ENCODE peak calls at places on chromosomes 13 and 19, in six cellular contexts. B, X, D, C, H and U are unnamed samples.

GRCh38 chr13:38223093-38223492 is 126.6 kb upstream of the UFM1 start:
- DNase-seq in D (peak), X (peak), C (peak), H (peak), B (no peak), U (no peak)

GRCh38 chr19:4423727-4424126 is 21.3 kb downstream of the CHAF1A start:
- DNase-seq in C (no peak), B (no peak), H (no peak), X (no peak), D (no peak), U (no peak)

GRCh38 chr19:57305056-57305455 is 15.2 kb upstream of the ZNF543 start:
- DNase-seq in B (no peak), C (no peak), H (no peak), D (no peak), X (peak), U (no peak)

GRCh38 chr19:18379803-18380747 is 5.9 kb upstream of the GDF15 start:
- DNase-seq in C (no peak), B (peak), D (peak), X (peak), H (peak), U (no peak)

GRCh38 chr19:4425531-4425930 is 23.1 kb downstream of the CHAF1A start:
- DNase-seq in C (no peak), H (peak), B (no peak), X (peak), D (no peak), U (no peak)

GRCh38 chr19:31960474-31960873 is 384.9 kb upstream of the ZNF507 start:
- DNase-seq in H (no peak), B (no peak), D (no peak), C (no peak), X (peak), U (no peak)

GRCh38 chr13:37385248-37385647 is 213.3 kb downstream of the POSTN start:
- DNase-seq in D (peak), C (no peak), X (no peak), B (no peak), H (no peak), U (no peak)

GRCh38 chr13:22110368-22110767 is 439.5 kb downstream of the FGF9 start:
- DNase-seq in B (no peak), X (no peak), D (no peak), H (no peak), C (no peak), U (no peak)

GRCh38 chr19:12639901-12640613 is 26.5 kb downstream of the MAN2B1 start:
- DNase-seq in H (peak), D (peak), C (peak), X (peak), B (peak), U (peak)

GRCh38 chr19:43747557-43748204 is 7.1 kb downstream of the SMG9 start:
- DNase-seq in X (no peak), C (no peak), B (no peak), H (no peak), D (no peak), U (no peak)

GRCh38 chr13:23510979-23511735 is 59.1 kb upstream of the TNFRSF19 start:
- DNase-seq in D (peak), X (peak), B (no peak), C (no peak), H (peak), U (no peak)

GRCh38 chr19:47047931-47048399 is 459 bp downstream of the TMEM160 start:
- DNase-seq in X (peak), C (peak), H (peak), B (peak), D (peak), U (peak)

GRCh38 chr13:51920786-51921185 is 59.0 kb downstream of the CCDC70 start:
- DNase-seq in X (no peak), H (no peak), D (peak), B (peak), C (no peak), U (no peak)

GRCh38 chr13:112131740-112132113 is 64.8 kb downstream of the SOX1 start:
- DNase-seq in H (no peak), D (no peak), C (no peak), X (no peak), B (no peak), U (no peak)

GRCh38 chr13:25037057-25037813 is 58.7 kb upstream of the PABPC3 start:
- DNase-seq in C (peak), H (peak), X (peak), B (peak), D (peak), U (peak)

GRCh38 chr13:28475916-28476725 is 18.8 kb downstream of the FLT1 start:
- DNase-seq in D (peak), X (peak), H (peak), C (no peak), B (no peak), U (no peak)

GRCh38 chr13:33285420-33286124 is at the start of gene STARD13:
- DNase-seq in B (peak), D (peak), H (peak), C (peak), X (peak), U (peak)

GRCh38 chr19:30320466-30320865 is 51.7 kb upstream of the ZNF536 start:
- DNase-seq in H (no peak), D (no peak), X (no peak), B (no peak), C (no peak), U (no peak)

GRCh38 chr19:11324748-11325389 is 14.6 kb downstream of the RAB3D start:
- DNase-seq in D (no peak), B (no peak), H (no peak), X (no peak), C (no peak), U (no peak)

GRCh38 chr19:33437351-33438015 is 64.0 kb downstream of the CEBPG start:
- DNase-seq in B (no peak), X (no peak), H (no peak), C (no peak), D (no peak), U (no peak)

GRCh38 chr19:33440682-33441081 is 67.2 kb downstream of the CEBPG start:
- DNase-seq in C (no peak), D (no peak), H (no peak), B (no peak), X (no peak), U (no peak)

GRCh38 chr19:33438016-33438671 is 64.6 kb downstream of the CEBPG start:
- DNase-seq in X (no peak), D (no peak), C (no peak), H (peak), B (no peak), U (no peak)

GRCh38 chr19:33440241-33440640 is 66.7 kb downstream of the CEBPG start:
- DNase-seq in H (no peak), B (no peak), X (no peak), D (no peak), C (no peak), U (no peak)

DNA sequence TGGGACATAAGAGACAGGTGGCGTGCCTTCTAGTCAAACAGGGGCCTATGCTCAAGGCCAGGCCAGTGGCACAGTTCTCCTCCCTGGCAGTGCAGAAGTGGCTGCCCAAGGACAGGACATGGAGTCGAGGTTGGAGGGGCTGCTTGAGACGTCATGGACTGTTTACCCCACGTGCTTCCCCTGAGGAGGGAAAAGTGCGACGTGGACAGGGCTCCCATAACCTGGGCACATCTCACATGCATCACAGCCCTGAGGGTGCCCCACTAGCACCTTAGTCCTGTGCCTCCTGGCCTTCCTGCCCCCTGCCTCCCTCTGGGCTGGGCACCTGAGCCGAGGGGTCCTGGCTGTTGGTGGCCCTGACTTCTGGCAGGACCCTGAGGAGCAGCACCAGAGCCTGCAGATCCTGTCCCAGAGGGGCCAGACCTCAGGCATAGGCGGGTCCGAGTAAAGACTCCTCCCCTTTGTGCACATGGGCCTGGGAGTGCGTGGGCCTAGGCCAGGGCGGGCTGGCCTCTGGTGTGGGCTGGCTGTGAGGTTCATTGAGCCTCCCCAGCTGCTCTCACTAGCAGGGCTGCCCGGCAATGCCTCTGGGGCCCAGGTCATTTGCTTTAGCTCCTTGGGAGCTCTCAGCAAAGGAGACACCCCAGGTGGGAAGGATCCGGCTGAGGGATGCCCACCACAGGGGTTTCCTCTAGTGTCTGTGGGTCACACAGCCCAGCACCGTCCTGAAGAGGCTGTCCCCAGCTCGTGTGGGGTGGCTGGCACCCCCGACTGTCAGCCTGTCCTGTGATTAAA is 65.7 kb downstream of the CEBPG start:
- DNase-seq in B (no peak), H (no peak), C (no peak), X (no peak), D (no peak), U (no peak)
- H2BK15ac ChIP-seq in B (no peak), H (no peak), C (no peak), X (no peak), D (no peak), U (no peak)

GRCh38 chr13:43664700-43665191 is 122.0 kb downstream of the ENOX1 start:
- DNase-seq in X (peak), D (peak), B (no peak), H (peak), C (no peak), U (no peak)

GRCh38 chr13:43663474-43664090 is 123.2 kb downstream of the ENOX1 start:
- DNase-seq in D (no peak), X (no peak), B (no peak), H (peak), C (no peak), U (no peak)

GRCh38 chr13:43666403-43666802 is 120.4 kb downstream of the ENOX1 start:
- DNase-seq in C (no peak), B (no peak), H (no peak), X (no peak), D (no peak), U (no peak)

GRCh38 chr13:43665388-43665787 is 121.4 kb downstream of the ENOX1 start:
- DNase-seq in D (no peak), X (no peak), H (no peak), B (no peak), C (no peak), U (no peak)

DNA sequence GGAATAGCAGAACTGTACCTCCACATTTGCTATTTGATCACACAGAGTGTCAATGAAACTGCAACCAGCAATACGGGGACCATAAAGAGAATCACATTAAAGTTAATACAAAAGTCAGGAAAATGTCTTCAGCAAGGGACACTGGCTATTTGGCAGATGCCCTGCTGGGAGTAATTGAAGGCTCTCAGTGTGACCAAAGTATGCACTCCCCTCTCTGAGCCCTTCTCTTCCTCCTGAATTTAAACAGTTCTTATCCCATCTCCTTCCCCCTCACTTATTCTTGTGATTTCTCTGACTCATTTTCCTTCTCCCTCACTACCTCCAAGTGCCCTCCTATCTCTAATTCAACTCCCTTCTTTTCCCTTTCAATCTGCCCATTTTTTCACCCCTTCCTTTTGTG is 117.7 kb downstream of the ENOX1 start:
- DNase-seq in D (no peak), C (no peak), H (no peak), B (no peak), X (no peak), U (no peak)
- H2BK15ac ChIP-seq in D (no peak), C (no peak), H (no peak), B (no peak), X (no peak), U (no peak)

DNA sequence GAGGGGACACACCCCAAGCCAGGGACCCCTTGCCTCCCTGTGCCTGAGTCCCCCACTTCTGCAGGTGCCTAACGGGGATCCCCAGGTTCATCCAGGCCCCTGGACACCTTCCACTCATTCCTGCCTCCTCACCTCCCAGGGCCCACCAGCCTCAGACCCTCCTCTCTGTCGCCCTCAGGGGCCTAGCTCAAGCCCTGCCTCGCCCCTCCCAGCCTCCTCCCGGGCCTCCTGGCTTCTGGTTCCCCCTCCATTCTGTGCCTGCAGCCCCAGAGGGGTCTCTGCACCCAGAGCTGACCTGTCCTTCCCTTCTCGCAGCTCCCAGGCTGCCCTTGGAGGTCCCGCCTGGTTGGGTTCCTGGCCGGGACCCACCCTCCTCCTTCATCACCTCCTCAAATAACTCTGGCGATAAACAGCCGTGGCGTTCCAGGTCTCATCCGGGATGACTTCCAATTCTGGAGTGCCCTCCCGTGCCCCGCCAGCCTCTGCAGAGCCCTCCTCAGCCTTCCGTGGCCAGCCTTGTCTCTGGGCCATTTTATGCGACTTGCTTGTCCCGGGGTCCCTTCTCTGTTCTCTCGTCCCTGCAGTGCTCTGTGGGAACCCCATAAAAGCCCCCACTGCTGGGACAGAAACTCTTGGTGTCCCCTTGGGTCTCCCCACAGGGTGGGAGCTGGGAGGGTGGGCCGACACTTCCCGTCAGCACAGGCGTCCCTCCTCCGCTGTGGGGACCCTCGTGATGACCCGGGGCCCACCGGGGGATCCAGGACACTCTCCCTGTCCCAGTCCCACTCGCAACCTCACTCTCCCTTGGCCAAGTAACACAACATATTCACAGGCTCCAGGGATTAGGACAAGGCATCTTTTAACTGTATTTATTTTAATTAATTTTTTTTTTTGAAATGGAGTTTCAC is 9.2 kb downstream of the JOSD2 start:
- DNase-seq in H (no peak), C (no peak), D (no peak), X (no peak), B (no peak), U (no peak)
- H2BK15ac ChIP-seq in H (no peak), C (peak), D (no peak), X (no peak), B (no peak), U (no peak)

DNA sequence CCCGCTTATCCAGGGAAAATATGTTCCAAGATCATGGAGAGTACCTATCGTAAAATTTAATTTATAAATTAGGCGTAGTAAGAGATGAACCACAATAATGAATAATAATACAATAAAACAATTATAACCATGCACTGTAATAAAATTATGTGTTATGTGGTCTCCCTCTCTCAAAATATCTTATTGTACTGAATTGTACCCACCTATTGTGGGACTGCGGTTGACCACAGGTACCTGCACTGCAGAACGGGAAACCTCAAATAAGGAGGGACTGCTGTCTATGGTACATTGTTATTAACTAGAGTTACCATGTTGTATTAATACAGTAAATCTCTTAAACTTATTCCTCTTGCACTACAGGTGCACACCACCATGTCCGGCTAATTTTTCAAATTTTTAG is 5.3 kb upstream of the KLK12 start:
- DNase-seq in C (no peak), X (no peak), H (no peak), D (no peak), B (no peak), U (no peak)
- H2BK15ac ChIP-seq in C (no peak), X (no peak), H (no peak), D (no peak), B (no peak), U (no peak)

DNA sequence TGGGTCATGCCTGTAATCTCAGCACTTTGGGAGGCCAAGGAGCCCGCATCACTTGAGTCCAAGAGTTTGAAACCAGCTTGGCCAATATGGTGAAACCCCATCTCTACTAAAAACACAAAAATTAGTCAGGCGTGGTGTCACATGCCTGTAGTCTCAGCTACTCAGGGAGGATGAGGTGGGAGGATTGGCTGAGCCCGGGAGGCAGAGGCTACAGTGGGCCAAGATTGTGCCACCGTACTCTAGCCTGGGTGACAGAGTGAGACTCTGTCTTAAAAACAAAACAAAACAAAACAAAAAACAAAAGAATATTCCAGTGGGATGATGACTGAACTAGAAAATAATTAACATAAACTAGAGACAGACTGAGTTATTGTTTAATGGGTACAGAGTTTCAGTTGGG is 81.7 kb upstream of the ABCC4 start:
- DNase-seq in X (no peak), C (no peak), B (no peak), H (no peak), D (no peak), U (no peak)
- H2BK15ac ChIP-seq in X (no peak), C (no peak), B (no peak), H (no peak), D (no peak), U (no peak)

DNA sequence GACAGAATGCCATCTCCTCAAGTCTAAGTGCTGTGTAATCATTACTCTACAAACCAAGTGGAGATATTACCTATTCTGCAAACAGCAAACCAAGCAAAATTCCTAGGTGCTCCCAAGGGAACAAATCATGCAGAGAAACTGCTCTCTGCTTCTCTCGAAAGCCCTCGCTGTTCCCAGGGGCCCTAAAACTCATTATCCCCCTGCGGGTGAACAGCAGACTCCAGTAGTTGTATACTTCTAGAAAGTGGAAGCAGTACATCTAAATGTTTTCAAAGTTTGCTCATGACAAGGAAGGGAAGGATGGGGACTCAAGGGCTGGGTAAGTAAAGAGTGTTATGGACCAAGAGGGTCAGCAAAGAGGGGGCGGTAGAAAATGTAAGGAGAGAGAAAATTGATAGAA is 3.2 kb downstream of the DLEU7 start:
- DNase-seq in C (no peak), B (no peak), H (no peak), X (no peak), D (no peak), U (no peak)
- H2BK15ac ChIP-seq in C (no peak), B (no peak), H (no peak), X (no peak), D (no peak), U (no peak)

GRCh38 chr13:98509271-98510155 is 67.4 kb downstream of the STK24 start:
- DNase-seq in B (no peak), D (peak), C (no peak), H (peak), X (peak), U (no peak)
- H2BK15ac ChIP-seq in B (no peak), D (no peak), C (no peak), H (peak), X (peak), U (no peak)

GRCh38 chr13:111060237-111060919 is 54.7 kb upstream of the ARHGEF7 start:
- DNase-seq in D (no peak), B (no peak), C (no peak), X (no peak), H (no peak), U (no peak)

GRCh38 chr13:111061338-111062045 is 53.6 kb upstream of the ARHGEF7 start:
- DNase-seq in X (no peak), C (no peak), B (no peak), H (no peak), D (no peak), U (no peak)

GRCh38 chr13:111062305-111062704 is 52.8 kb upstream of the ARHGEF7 start:
- DNase-seq in B (no peak), H (no peak), D (no peak), C (no peak), X (no peak), U (no peak)

GRCh38 chr13:111064661-111065060 is 50.4 kb upstream of the ARHGEF7 start:
- DNase-seq in H (no peak), X (no peak), C (no peak), B (no peak), D (no peak), U (no peak)

GRCh38 chr13:111058796-111059506 is 56.2 kb upstream of the ARHGEF7 start:
- DNase-seq in B (peak), H (no peak), X (peak), D (peak), C (no peak), U (no peak)
- H2BK15ac ChIP-seq in B (no peak), H (no peak), X (no peak), D (no peak), C (peak), U (peak)